ENCODE peak calls at places on chromosomes 7 and 10, in eight cellular contexts. One of them, this sample, is unnamed.

GRCh38 chr7:69801729-69802688 is 203.7 kb downstream of the AUTS2 start:
- DNase-seq in CD8-positive, alpha-beta memory T cell: no peak
- DNase-seq in activated naive CD4-positive, alpha-beta T cell treated with anti-CD3 and anti-CD28 coated beads for 36 hours: no peak
- DNase-seq in CD8-positive, alpha-beta T cell: no peak
- DNase-seq in kidney: no peak
- DNase-seq in left lung: no peak
- DNase-seq in esophagus squamous epithelium: no peak
- DNase-seq in OCI-LY7: no peak
- DNase-seq in this sample: no peak

GRCh38 chr10:63712717-63713115 is 191.5 kb downstream of the REEP3 start:
- DNase-seq in CD8-positive, alpha-beta memory T cell: no peak
- DNase-seq in activated naive CD4-positive, alpha-beta T cell treated with anti-CD3 and anti-CD28 coated beads for 36 hours: no peak
- DNase-seq in CD8-positive, alpha-beta T cell: no peak
- DNase-seq in kidney: no peak
- DNase-seq in left lung: no peak
- DNase-seq in esophagus squamous epithelium: no peak
- DNase-seq in OCI-LY7: no peak
- DNase-seq in this sample: no peak

GRCh38 chr7:50119815-50120637 is 27.0 kb upstream of the ZPBP start:
- DNase-seq in CD8-positive, alpha-beta memory T cell: no peak
- DNase-seq in activated naive CD4-positive, alpha-beta T cell treated with anti-CD3 and anti-CD28 coated beads for 36 hours: peak; percentile 57
- DNase-seq in CD8-positive, alpha-beta T cell: peak; percentile 15
- DNase-seq in kidney: no peak
- DNase-seq in left lung: no peak
- DNase-seq in esophagus squamous epithelium: no peak
- DNase-seq in OCI-LY7: peak; percentile 80
- DNase-seq in this sample: no peak

GRCh38 chr10:44394696-44395383 is 9.9 kb upstream of the CXCL12 start:
- DNase-seq in CD8-positive, alpha-beta memory T cell: no peak
- DNase-seq in activated naive CD4-positive, alpha-beta T cell treated with anti-CD3 and anti-CD28 coated beads for 36 hours: no peak
- DNase-seq in CD8-positive, alpha-beta T cell: no peak
- DNase-seq in kidney: no peak
- DNase-seq in left lung: no peak
- DNase-seq in esophagus squamous epithelium: no peak
- DNase-seq in OCI-LY7: no peak
- DNase-seq in this sample: no peak

GRCh38 chr10:109987413-109987812 is 20.4 kb upstream of the ADD3 start:
- DNase-seq in CD8-positive, alpha-beta memory T cell: no peak
- DNase-seq in activated naive CD4-positive, alpha-beta T cell treated with anti-CD3 and anti-CD28 coated beads for 36 hours: no peak
- DNase-seq in CD8-positive, alpha-beta T cell: no peak
- DNase-seq in kidney: no peak
- DNase-seq in left lung: no peak
- DNase-seq in esophagus squamous epithelium: no peak
- DNase-seq in OCI-LY7: no peak
- DNase-seq in this sample: no peak

GRCh38 chr10:72009430-72010081 is 45.4 kb downstream of the CHST3 start:
- DNase-seq in CD8-positive, alpha-beta memory T cell: no peak
- DNase-seq in activated naive CD4-positive, alpha-beta T cell treated with anti-CD3 and anti-CD28 coated beads for 36 hours: no peak
- DNase-seq in CD8-positive, alpha-beta T cell: no peak
- DNase-seq in kidney: peak; percentile 97
- DNase-seq in left lung: peak; percentile 67
- DNase-seq in esophagus squamous epithelium: no peak
- DNase-seq in OCI-LY7: no peak
- DNase-seq in this sample: no peak

GRCh38 chr10:88851706-88852105 is at the start of gene ANKRD22:
- DNase-seq in CD8-positive, alpha-beta memory T cell: no peak
- DNase-seq in activated naive CD4-positive, alpha-beta T cell treated with anti-CD3 and anti-CD28 coated beads for 36 hours: no peak
- DNase-seq in CD8-positive, alpha-beta T cell: no peak
- DNase-seq in kidney: peak; percentile 71
- DNase-seq in left lung: peak; percentile 62
- DNase-seq in esophagus squamous epithelium: no peak
- DNase-seq in OCI-LY7: no peak
- DNase-seq in this sample: no peak

GRCh38 chr7:155852426-155853301 is 40.4 kb upstream of the SHH start:
- DNase-seq in CD8-positive, alpha-beta memory T cell: no peak
- DNase-seq in activated naive CD4-positive, alpha-beta T cell treated with anti-CD3 and anti-CD28 coated beads for 36 hours: no peak
- DNase-seq in CD8-positive, alpha-beta T cell: no peak
- DNase-seq in kidney: no peak
- DNase-seq in left lung: no peak
- DNase-seq in esophagus squamous epithelium: no peak
- DNase-seq in OCI-LY7: no peak
- DNase-seq in this sample: no peak

GRCh38 chr10:13795653-13796555 is 209.1 kb downstream of the PRPF18 start:
- DNase-seq in CD8-positive, alpha-beta memory T cell: no peak
- DNase-seq in activated naive CD4-positive, alpha-beta T cell treated with anti-CD3 and anti-CD28 coated beads for 36 hours: peak; percentile 22
- DNase-seq in CD8-positive, alpha-beta T cell: no peak
- DNase-seq in kidney: no peak
- DNase-seq in left lung: no peak
- DNase-seq in esophagus squamous epithelium: no peak
- DNase-seq in OCI-LY7: peak; percentile 54
- DNase-seq in this sample: no peak

GRCh38 chr10:74174533-74174932 is 23.5 kb downstream of the ADK start:
- DNase-seq in CD8-positive, alpha-beta memory T cell: no peak
- DNase-seq in activated naive CD4-positive, alpha-beta T cell treated with anti-CD3 and anti-CD28 coated beads for 36 hours: no peak
- DNase-seq in CD8-positive, alpha-beta T cell: no peak
- DNase-seq in kidney: no peak
- DNase-seq in left lung: no peak
- DNase-seq in esophagus squamous epithelium: no peak
- DNase-seq in OCI-LY7: no peak
- DNase-seq in this sample: no peak

GRCh38 chr7:45924283-45924682 is 3.2 kb upstream of the IGFBP3 start:
- DNase-seq in CD8-positive, alpha-beta memory T cell: no peak
- DNase-seq in activated naive CD4-positive, alpha-beta T cell treated with anti-CD3 and anti-CD28 coated beads for 36 hours: no peak
- DNase-seq in CD8-positive, alpha-beta T cell: no peak
- DNase-seq in kidney: no peak
- DNase-seq in left lung: no peak
- DNase-seq in esophagus squamous epithelium: no peak
- DNase-seq in OCI-LY7: no peak
- DNase-seq in this sample: no peak

GRCh38 chr7:22849158-22849557 is 26.5 kb upstream of the TOMM7 start:
- DNase-seq in CD8-positive, alpha-beta memory T cell: no peak
- DNase-seq in activated naive CD4-positive, alpha-beta T cell treated with anti-CD3 and anti-CD28 coated beads for 36 hours: no peak
- DNase-seq in CD8-positive, alpha-beta T cell: no peak
- DNase-seq in kidney: no peak
- DNase-seq in left lung: no peak
- DNase-seq in esophagus squamous epithelium: no peak
- DNase-seq in OCI-LY7: no peak
- DNase-seq in this sample: no peak

GRCh38 chr7:106177738-106178592 is 65.9 kb upstream of the SYPL1 start:
- DNase-seq in CD8-positive, alpha-beta memory T cell: no peak
- DNase-seq in activated naive CD4-positive, alpha-beta T cell treated with anti-CD3 and anti-CD28 coated beads for 36 hours: no peak
- DNase-seq in CD8-positive, alpha-beta T cell: no peak
- DNase-seq in kidney: no peak
- DNase-seq in left lung: no peak
- DNase-seq in esophagus squamous epithelium: no peak
- DNase-seq in OCI-LY7: peak; percentile 88
- DNase-seq in this sample: no peak

GRCh38 chr10:60654813-60655464 is 123.3 kb upstream of the CDK1 start:
- DNase-seq in CD8-positive, alpha-beta memory T cell: no peak
- DNase-seq in activated naive CD4-positive, alpha-beta T cell treated with anti-CD3 and anti-CD28 coated beads for 36 hours: no peak
- DNase-seq in CD8-positive, alpha-beta T cell: no peak
- DNase-seq in kidney: no peak
- DNase-seq in left lung: no peak
- DNase-seq in esophagus squamous epithelium: no peak
- DNase-seq in OCI-LY7: no peak
- DNase-seq in this sample: no peak

GRCh38 chr10:12847361-12847975 is 154.0 kb downstream of the CCDC3 start:
- DNase-seq in CD8-positive, alpha-beta memory T cell: no peak
- DNase-seq in activated naive CD4-positive, alpha-beta T cell treated with anti-CD3 and anti-CD28 coated beads for 36 hours: peak; percentile 25
- DNase-seq in CD8-positive, alpha-beta T cell: no peak
- DNase-seq in kidney: no peak
- DNase-seq in left lung: no peak
- DNase-seq in esophagus squamous epithelium: no peak
- DNase-seq in OCI-LY7: peak; percentile 54
- DNase-seq in this sample: no peak

GRCh38 chr10:6115411-6115800 is 26.6 kb downstream of the RBM17 start:
- DNase-seq in CD8-positive, alpha-beta memory T cell: no peak
- DNase-seq in activated naive CD4-positive, alpha-beta T cell treated with anti-CD3 and anti-CD28 coated beads for 36 hours: no peak
- DNase-seq in CD8-positive, alpha-beta T cell: no peak
- DNase-seq in kidney: no peak
- DNase-seq in left lung: no peak
- DNase-seq in esophagus squamous epithelium: no peak
- DNase-seq in OCI-LY7: no peak
- DNase-seq in this sample: no peak

GRCh38 chr10:114987995-114988394 is 50.0 kb downstream of the TRUB1 start:
- DNase-seq in CD8-positive, alpha-beta memory T cell: no peak
- DNase-seq in activated naive CD4-positive, alpha-beta T cell treated with anti-CD3 and anti-CD28 coated beads for 36 hours: no peak
- DNase-seq in CD8-positive, alpha-beta T cell: no peak
- DNase-seq in kidney: no peak
- DNase-seq in left lung: no peak
- DNase-seq in esophagus squamous epithelium: no peak
- DNase-seq in OCI-LY7: no peak
- DNase-seq in this sample: no peak

GRCh38 chr10:129465796-129466702 is 992 bp upstream of the MGMT start:
- DNase-seq in CD8-positive, alpha-beta memory T cell: no peak
- DNase-seq in activated naive CD4-positive, alpha-beta T cell treated with anti-CD3 and anti-CD28 coated beads for 36 hours: no peak
- DNase-seq in CD8-positive, alpha-beta T cell: no peak
- DNase-seq in kidney: no peak
- DNase-seq in left lung: no peak
- DNase-seq in esophagus squamous epithelium: no peak
- DNase-seq in OCI-LY7: no peak
- DNase-seq in this sample: no peak

GRCh38 chr10:3415038-3415736 is 242.6 kb upstream of the PITRM1 start:
- DNase-seq in CD8-positive, alpha-beta memory T cell: no peak
- DNase-seq in activated naive CD4-positive, alpha-beta T cell treated with anti-CD3 and anti-CD28 coated beads for 36 hours: no peak
- DNase-seq in CD8-positive, alpha-beta T cell: no peak
- DNase-seq in kidney: no peak
- DNase-seq in left lung: no peak
- DNase-seq in esophagus squamous epithelium: no peak
- DNase-seq in OCI-LY7: no peak
- DNase-seq in this sample: no peak

GRCh38 chr7:99324966-99325596 is 617 bp upstream of the ARPC1A start:
- DNase-seq in CD8-positive, alpha-beta memory T cell: no peak
- DNase-seq in activated naive CD4-positive, alpha-beta T cell treated with anti-CD3 and anti-CD28 coated beads for 36 hours: no peak
- DNase-seq in CD8-positive, alpha-beta T cell: no peak
- DNase-seq in kidney: no peak
- DNase-seq in left lung: no peak
- DNase-seq in esophagus squamous epithelium: no peak
- DNase-seq in OCI-LY7: no peak
- DNase-seq in this sample: no peak

GRCh38 chr7:46352335-46352954 is 431.4 kb upstream of the IGFBP3 start:
- DNase-seq in CD8-positive, alpha-beta memory T cell: no peak
- DNase-seq in activated naive CD4-positive, alpha-beta T cell treated with anti-CD3 and anti-CD28 coated beads for 36 hours: peak; percentile 42
- DNase-seq in CD8-positive, alpha-beta T cell: peak; percentile 31
- DNase-seq in kidney: no peak
- DNase-seq in left lung: no peak
- DNase-seq in esophagus squamous epithelium: no peak
- DNase-seq in OCI-LY7: peak; percentile 25
- DNase-seq in this sample: no peak

GRCh38 chr7:142799483-142799882 is 28.7 kb downstream of the PRSS2 start:
- DNase-seq in CD8-positive, alpha-beta memory T cell: no peak
- DNase-seq in activated naive CD4-positive, alpha-beta T cell treated with anti-CD3 and anti-CD28 coated beads for 36 hours: no peak
- DNase-seq in CD8-positive, alpha-beta T cell: no peak
- DNase-seq in kidney: no peak
- DNase-seq in left lung: no peak
- DNase-seq in esophagus squamous epithelium: no peak
- DNase-seq in OCI-LY7: no peak
- DNase-seq in this sample: no peak

GRCh38 chr7:5630670-5631069 is 150.8 kb downstream of the RNF216 start:
- DNase-seq in CD8-positive, alpha-beta memory T cell: peak; percentile 70
- DNase-seq in activated naive CD4-positive, alpha-beta T cell treated with anti-CD3 and anti-CD28 coated beads for 36 hours: peak; percentile 66
- DNase-seq in CD8-positive, alpha-beta T cell: peak; percentile 56
- DNase-seq in kidney: no peak
- DNase-seq in left lung: no peak
- DNase-seq in esophagus squamous epithelium: no peak
- DNase-seq in OCI-LY7: no peak
- DNase-seq in this sample: peak; percentile 18

GRCh38 chr7:95971716-95972115 is 199.4 kb downstream of the DYNC1I1 start:
- DNase-seq in CD8-positive, alpha-beta memory T cell: no peak
- DNase-seq in activated naive CD4-positive, alpha-beta T cell treated with anti-CD3 and anti-CD28 coated beads for 36 hours: no peak
- DNase-seq in CD8-positive, alpha-beta T cell: no peak
- DNase-seq in kidney: no peak
- DNase-seq in left lung: no peak
- DNase-seq in esophagus squamous epithelium: no peak
- DNase-seq in OCI-LY7: no peak
- DNase-seq in this sample: no peak

GRCh38 chr7:74051193-74051592 is 23.2 kb downstream of the ELN start:
- DNase-seq in CD8-positive, alpha-beta memory T cell: no peak
- DNase-seq in activated naive CD4-positive, alpha-beta T cell treated with anti-CD3 and anti-CD28 coated beads for 36 hours: no peak
- DNase-seq in CD8-positive, alpha-beta T cell: no peak
- DNase-seq in kidney: peak; percentile 81
- DNase-seq in left lung: no peak
- DNase-seq in esophagus squamous epithelium: no peak
- DNase-seq in OCI-LY7: no peak
- DNase-seq in this sample: no peak

GRCh38 chr7:21565614-21566013 is 22.8 kb downstream of the DNAH11 start:
- DNase-seq in CD8-positive, alpha-beta memory T cell: no peak
- DNase-seq in activated naive CD4-positive, alpha-beta T cell treated with anti-CD3 and anti-CD28 coated beads for 36 hours: no peak
- DNase-seq in CD8-positive, alpha-beta T cell: no peak
- DNase-seq in kidney: no peak
- DNase-seq in left lung: no peak
- DNase-seq in esophagus squamous epithelium: no peak
- DNase-seq in OCI-LY7: no peak
- DNase-seq in this sample: no peak

GRCh38 chr10:80416401-80417098 is 8.2 kb downstream of the PRXL2A start:
- DNase-seq in CD8-positive, alpha-beta memory T cell: no peak
- DNase-seq in activated naive CD4-positive, alpha-beta T cell treated with anti-CD3 and anti-CD28 coated beads for 36 hours: no peak
- DNase-seq in CD8-positive, alpha-beta T cell: no peak
- DNase-seq in kidney: peak; percentile 81
- DNase-seq in left lung: no peak
- DNase-seq in esophagus squamous epithelium: no peak
- DNase-seq in OCI-LY7: no peak
- DNase-seq in this sample: no peak

GRCh38 chr7:90958669-90959068 is 305.6 kb upstream of the FZD1 start:
- DNase-seq in CD8-positive, alpha-beta memory T cell: no peak
- DNase-seq in activated naive CD4-positive, alpha-beta T cell treated with anti-CD3 and anti-CD28 coated beads for 36 hours: no peak
- DNase-seq in CD8-positive, alpha-beta T cell: no peak
- DNase-seq in kidney: no peak
- DNase-seq in left lung: no peak
- DNase-seq in esophagus squamous epithelium: no peak
- DNase-seq in OCI-LY7: no peak
- DNase-seq in this sample: no peak

GRCh38 chr10:125692246-125692931 is 9.4 kb upstream of the TEX36 start:
- DNase-seq in CD8-positive, alpha-beta memory T cell: no peak
- DNase-seq in activated naive CD4-positive, alpha-beta T cell treated with anti-CD3 and anti-CD28 coated beads for 36 hours: no peak
- DNase-seq in CD8-positive, alpha-beta T cell: no peak
- DNase-seq in kidney: no peak
- DNase-seq in left lung: no peak
- DNase-seq in esophagus squamous epithelium: no peak
- DNase-seq in OCI-LY7: peak; percentile 22
- DNase-seq in this sample: no peak

This sample was measured in effector CD4-positive, alpha-beta T cell.